ENCODE peak calls at places on chromosomes 3 and 15, in ten cellular contexts. T is GM13976; G is lower lobe of right lung; V is heart right ventricle; W is Panc1; A is CD8-positive, alpha-beta T cell; I is cardiac muscle cell; J is fibroblast of villous mesenchyme; X is spleen; K is left lung. H is an unnamed sample.

GRCh38 chr3:5013021-5013906 is 34.0 kb downstream of the BHLHE40 start:
- DNase-seq in G (no peak), J (peak), I (no peak), V (no peak), A (no peak), T (no peak), X (peak), K (no peak), W (no peak), H (no peak)

GRCh38 chr3:122678496-122678895 is 2.1 kb upstream of the PARP14 start:
- DNase-seq in V (no peak), A (no peak), T (no peak), X (no peak), K (no peak), G (no peak), W (no peak), I (no peak), J (no peak), H (no peak)

GRCh38 chr15:25247418-25248030 is 191.3 kb downstream of the UBE3A start:
- DNase-seq in W (no peak), J (no peak), T (no peak), A (no peak), G (peak), K (no peak), X (peak), I (no peak), V (no peak), H (no peak)

GRCh38 chr3:104102386-104102785 is 1264.3 kb upstream of the ALCAM start:
- DNase-seq in X (no peak), A (no peak), I (peak), T (peak), J (peak), G (no peak), K (no peak), V (no peak), W (peak), H (peak)

GRCh38 chr3:191959876-191960418 is 499.0 kb downstream of the PYDC2 start:
- DNase-seq in V (no peak), X (no peak), G (no peak), K (no peak), J (no peak), W (no peak), A (no peak), I (no peak), T (no peak), H (no peak)

GRCh38 chr15:59168536-59168935 is 38.1 kb upstream of the LDHAL6B start:
- DNase-seq in W (no peak), X (no peak), J (peak), K (no peak), G (no peak), T (no peak), I (no peak), A (no peak), V (no peak), H (no peak)

GRCh38 chr3:13620776-13621365 is 71.9 kb downstream of the FBLN2 start:
- DNase-seq in I (no peak), X (peak), V (no peak), W (no peak), J (no peak), K (no peak), T (no peak), G (peak), A (no peak), H (no peak)

GRCh38 chr3:162742159-162742717 is 1245.6 kb downstream of the OTOL1 start:
- DNase-seq in X (no peak), V (no peak), A (no peak), I (no peak), K (no peak), T (no peak), G (no peak), W (no peak), J (peak), H (no peak)

GRCh38 chr3:139127101-139127500 is 82.4 kb upstream of the PRR23C start:
- DNase-seq in G (no peak), I (no peak), V (no peak), J (peak), T (no peak), X (no peak), K (no peak), W (no peak), A (no peak), H (no peak)

GRCh38 chr3:31312400-31312799 is 220.3 kb upstream of the STT3B start:
- DNase-seq in A (no peak), K (no peak), X (no peak), T (no peak), I (no peak), W (no peak), V (no peak), G (no peak), J (no peak), H (no peak)

GRCh38 chr3:112124901-112125607 is 8.0 kb downstream of the GCSAM start:
- DNase-seq in K (no peak), V (no peak), G (no peak), I (no peak), A (no peak), W (no peak), X (no peak), T (no peak), J (no peak), H (no peak)

GRCh38 chr3:188760408-188760807 is 411.4 kb upstream of the TPRG1 start:
- DNase-seq in A (no peak), K (no peak), G (no peak), V (no peak), T (no peak), J (no peak), I (no peak), X (no peak), W (no peak), H (no peak)

GRCh38 chr3:46734773-46735172 is 17.1 kb upstream of the PRSS50 start:
- DNase-seq in I (no peak), J (no peak), G (no peak), X (peak), W (no peak), K (no peak), T (no peak), V (no peak), A (no peak), H (no peak)

GRCh38 chr3:114411811-114412803 is 118.3 kb downstream of the TIGIT start:
- DNase-seq in V (no peak), J (peak), I (no peak), K (no peak), T (no peak), W (no peak), X (no peak), A (no peak), G (no peak), H (no peak)

GRCh38 chr3:108500728-108501127 is 9.7 kb downstream of the MYH15 start:
- DNase-seq in J (no peak), W (no peak), X (no peak), A (no peak), G (no peak), K (no peak), I (no peak), T (no peak), V (no peak), H (no peak)

GRCh38 chr15:87591042-87591441 is 665.5 kb downstream of the NTRK3 start:
- DNase-seq in T (no peak), A (no peak), G (no peak), K (no peak), X (no peak), V (no peak), J (no peak), I (peak), W (no peak), H (no peak)

GRCh38 chr15:92079047-92079446 is 225.5 kb downstream of the SLCO3A1 start:
- DNase-seq in V (no peak), G (no peak), T (no peak), W (no peak), J (no peak), I (no peak), X (no peak), K (no peak), A (no peak), H (no peak)

GRCh38 chr3:58150800-58151199 is 60.0 kb downstream of the DNASE1L3 start:
- DNase-seq in A (no peak), J (no peak), W (no peak), V (no peak), T (no peak), G (no peak), I (no peak), X (no peak), K (no peak), H (no peak)

GRCh38 chr15:65618575-65619109 is 3.1 kb upstream of the SLC24A1 start:
- DNase-seq in I (no peak), T (no peak), G (no peak), V (no peak), X (no peak), J (no peak), K (no peak), A (no peak), W (no peak), H (no peak)

GRCh38 chr3:111956995-111957736 is 21.7 kb upstream of the ABHD10 start:
- DNase-seq in K (no peak), A (no peak), W (no peak), T (no peak), J (no peak), V (no peak), I (no peak), X (no peak), G (no peak), H (no peak)

GRCh38 chr15:39534996-39535395 is 45.9 kb upstream of the THBS1 start:
- DNase-seq in A (no peak), G (no peak), I (no peak), V (no peak), X (no peak), T (no peak), W (no peak), J (no peak), K (no peak), H (no peak)

GRCh38 chr3:47008258-47008671 is 28.8 kb downstream of the NBEAL2 start:
- DNase-seq in W (no peak), A (no peak), X (peak), J (no peak), G (no peak), I (no peak), K (peak), T (no peak), V (no peak), H (no peak)

GRCh38 chr3:95721938-95722337 is 1092.5 kb upstream of the EPHA6 start:
- DNase-seq in I (no peak), J (peak), K (no peak), A (no peak), V (no peak), G (no peak), T (peak), W (no peak), X (no peak), H (no peak)

GRCh38 chr3:20280257-20280656 is 94.3 kb upstream of the SGO1 start:
- DNase-seq in T (no peak), I (no peak), A (no peak), G (no peak), W (no peak), J (no peak), V (no peak), K (no peak), X (no peak), H (no peak)

GRCh38 chr15:35362195-35362829 is 183.7 kb downstream of the DPH6 start:
- DNase-seq in X (no peak), G (no peak), I (peak), V (peak), T (no peak), J (peak), A (no peak), K (no peak), W (no peak), H (no peak)

GRCh38 chr3:86554346-86554745 is 436.6 kb downstream of the VGLL3 start:
- DNase-seq in T (no peak), V (no peak), X (no peak), W (no peak), J (no peak), K (no peak), A (no peak), G (no peak), I (no peak), H (no peak)

GRCh38 chr15:63077952-63078351 is 35.4 kb downstream of the TPM1 start:
- DNase-seq in J (no peak), I (no peak), A (no peak), V (no peak), X (no peak), G (no peak), W (no peak), T (no peak), K (no peak), H (no peak)

GRCh38 chr3:147614210-147614609 is 205.0 kb downstream of the ZIC1 start:
- DNase-seq in W (no peak), T (no peak), I (no peak), V (no peak), A (no peak), K (no peak), J (no peak), G (no peak), X (no peak), H (no peak)

GRCh38 chr15:46442196-46442595 is 807.4 kb downstream of the SQOR start:
- DNase-seq in V (no peak), A (no peak), X (no peak), J (peak), T (no peak), K (no peak), I (peak), G (no peak), W (no peak), H (no peak)

GRCh38 chr3:32583708-32584107 is 13.1 kb upstream of the DYNC1LI1 start:
- DNase-seq in T (no peak), G (no peak), I (no peak), K (no peak), X (no peak), J (peak), W (no peak), V (no peak), A (no peak), H (no peak)

GRCh38 chr3:20975221-20975620 is 775.8 kb downstream of the ZNF385D start:
- DNase-seq in V (peak), I (no peak), K (no peak), T (no peak), X (no peak), G (no peak), A (no peak), W (no peak), J (no peak), H (no peak)

GRCh38 chr3:123459867-123460266 is 11.0 kb upstream of the ADCY5 start:
- DNase-seq in W (no peak), X (peak), A (no peak), K (no peak), I (no peak), J (no peak), V (no peak), T (no peak), G (no peak), H (no peak)

GRCh38 chr3:17969985-17970568 is 227.6 kb upstream of the TBC1D5 start:
- DNase-seq in W (no peak), K (no peak), A (no peak), J (no peak), X (no peak), V (no peak), I (no peak), G (no peak), T (no peak), H (no peak)

GRCh38 chr3:53193466-53194217 is 32.6 kb downstream of the PRKCD start:
- DNase-seq in A (no peak), G (no peak), W (no peak), T (no peak), K (no peak), J (no peak), X (peak), I (no peak), V (peak), H (no peak)

GRCh38 chr3:98029083-98029482 is 6.0 kb downstream of the GABRR3 start:
- DNase-seq in A (no peak), W (no peak), X (no peak), T (no peak), I (no peak), V (no peak), K (no peak), J (no peak), G (no peak), H (no peak)

GRCh38 chr15:82127581-82127980 is 81.8 kb upstream of the MEX3B start:
- DNase-seq in W (no peak), T (no peak), G (no peak), A (no peak), X (no peak), J (no peak), I (no peak), K (no peak), V (no peak), H (no peak)

GRCh38 chr15:85379403-85380131 is 836 bp upstream of the AKAP13 start:
- DNase-seq in I (no peak), V (no peak), T (no peak), K (no peak), W (no peak), X (no peak), G (no peak), A (peak), J (no peak), H (no peak)

GRCh38 chr15:86572368-86572841 is 492.7 kb downstream of the AGBL1 start:
- DNase-seq in X (peak), A (no peak), I (no peak), W (no peak), V (no peak), K (no peak), G (no peak), J (no peak), T (no peak), H (no peak)

GRCh38 chr3:149618151-149619123 is 39.4 kb downstream of the WWTR1 start:
- DNase-seq in G (no peak), I (peak), X (no peak), K (no peak), V (peak), J (no peak), A (no peak), W (no peak), T (no peak), H (no peak)

DNA sequence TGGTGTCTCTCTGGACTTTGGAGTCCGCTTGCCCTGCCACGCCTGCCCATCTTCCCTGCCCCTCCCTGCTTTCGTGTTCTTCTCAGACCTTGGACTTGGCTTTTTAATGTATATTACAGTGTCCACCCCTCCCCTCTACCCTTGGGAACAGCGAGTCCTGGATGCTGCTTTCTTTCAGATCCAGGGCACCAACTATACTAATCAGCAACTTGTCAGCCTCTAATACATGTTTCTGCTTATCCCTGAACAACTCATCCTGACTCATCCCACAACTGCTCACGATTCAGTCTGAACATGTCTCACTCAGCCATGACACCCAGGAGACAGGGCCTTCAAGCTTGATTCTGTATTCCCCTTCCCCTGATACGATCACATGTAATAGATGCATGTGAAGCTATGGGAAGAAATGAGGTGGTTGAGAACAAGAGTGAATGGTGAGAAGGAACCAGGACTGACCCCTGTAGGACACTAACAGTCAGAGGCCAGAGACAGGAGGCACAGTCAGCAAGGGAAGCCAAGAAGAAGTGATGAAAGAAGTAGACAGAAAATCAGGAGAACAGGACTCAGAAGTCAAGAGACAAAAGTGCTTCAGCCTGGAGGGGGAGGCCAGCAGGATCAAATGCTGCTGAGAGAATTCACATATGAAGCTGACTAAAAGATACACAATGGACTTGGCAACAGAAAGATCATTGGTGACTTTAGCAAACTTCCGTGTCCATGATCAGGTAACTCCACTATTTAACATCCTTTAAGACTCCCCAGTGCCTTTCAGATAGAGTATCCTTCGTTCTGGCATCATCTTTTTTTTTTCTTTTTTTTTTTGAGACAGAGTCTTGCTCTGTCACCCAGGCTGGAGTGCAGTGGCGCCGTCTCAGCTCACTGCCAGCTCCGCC is 35.4 kb downstream of the BCL2L10 start:
- DNase-seq in I (no peak), K (no peak), X (no peak), A (no peak), G (no peak), V (no peak), T (peak), W (peak), J (peak), H (no peak)
- TF ChIP-seq CTCF in I (peak), K (no peak), X (no peak), A (no peak), G (no peak), V (no peak), T (no peak), W (no peak), J (peak), H (no peak)

DNA sequence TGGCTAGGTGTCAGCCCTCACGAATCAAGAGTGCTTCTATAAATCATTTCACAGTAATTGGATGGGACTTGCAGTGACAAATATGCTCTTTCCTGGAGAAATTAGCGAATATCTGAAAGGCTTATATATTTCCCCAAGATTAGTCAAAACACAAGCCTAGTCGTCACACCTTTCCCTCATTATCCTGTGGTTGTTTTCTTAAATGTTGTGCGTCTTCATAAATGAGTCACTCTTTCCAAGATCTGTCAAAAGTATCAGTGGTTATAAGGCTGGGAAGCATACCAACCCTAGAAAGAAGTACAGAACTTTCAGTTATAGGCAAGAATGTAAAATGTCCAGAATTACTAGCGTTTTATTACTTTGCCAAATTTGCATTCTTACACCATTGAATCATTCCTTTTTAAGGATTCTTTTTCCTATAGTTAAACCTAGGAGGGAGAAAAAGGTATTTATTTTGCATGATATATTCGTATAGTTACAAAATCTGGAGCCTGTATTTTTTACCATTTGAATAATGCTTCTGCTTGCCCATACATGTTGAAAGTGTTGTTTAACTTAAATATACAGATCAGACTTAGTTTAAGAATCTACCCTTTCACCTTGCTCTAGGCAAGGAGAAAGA is 33.6 kb downstream of the TMEM212 start:
- DNase-seq in T (no peak), J (peak), I (no peak), X (no peak), K (no peak), V (no peak), W (no peak), G (no peak), A (no peak), H (no peak)
- TF ChIP-seq CTCF in T (no peak), J (no peak), I (no peak), X (no peak), K (no peak), V (no peak), W (no peak), G (no peak), A (no peak), H (no peak)

GRCh38 chr3:48697952-48698351 is 12.2 kb upstream of the NCKIPSD start:
- DNase-seq in K (no peak), V (no peak), I (no peak), T (no peak), J (no peak), G (no peak), W (no peak), X (no peak), A (no peak), H (no peak)
- TF ChIP-seq CTCF in K (no peak), V (no peak), I (peak), T (no peak), J (no peak), G (no peak), W (no peak), X (no peak), A (no peak), H (no peak)

DNA sequence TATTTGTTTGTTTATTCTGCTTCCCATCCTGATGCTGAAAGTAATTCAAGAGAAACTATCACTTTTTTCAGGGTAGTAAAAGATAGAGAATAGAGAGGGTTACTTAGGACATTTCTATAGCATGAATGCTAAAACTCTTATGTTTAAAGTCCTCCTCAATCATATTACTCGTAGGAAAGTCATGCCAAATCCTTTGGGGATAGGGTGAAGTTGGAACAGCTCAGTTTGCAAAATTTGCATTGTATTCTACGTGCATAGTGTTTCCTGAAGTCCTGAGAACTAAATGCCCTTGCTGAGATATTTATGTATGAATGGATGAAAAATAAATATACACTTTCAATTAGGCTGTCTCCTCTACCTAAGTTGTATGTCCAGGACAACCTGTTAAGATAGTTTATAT is 14.6 kb downstream of the PLSCR5 start:
- DNase-seq in K (no peak), J (no peak), W (no peak), G (no peak), X (no peak), V (no peak), A (no peak), T (no peak), I (no peak), H (no peak)
- TF ChIP-seq CTCF in K (no peak), J (no peak), W (no peak), G (no peak), X (no peak), V (no peak), A (no peak), T (no peak), I (no peak), H (no peak)

DNA sequence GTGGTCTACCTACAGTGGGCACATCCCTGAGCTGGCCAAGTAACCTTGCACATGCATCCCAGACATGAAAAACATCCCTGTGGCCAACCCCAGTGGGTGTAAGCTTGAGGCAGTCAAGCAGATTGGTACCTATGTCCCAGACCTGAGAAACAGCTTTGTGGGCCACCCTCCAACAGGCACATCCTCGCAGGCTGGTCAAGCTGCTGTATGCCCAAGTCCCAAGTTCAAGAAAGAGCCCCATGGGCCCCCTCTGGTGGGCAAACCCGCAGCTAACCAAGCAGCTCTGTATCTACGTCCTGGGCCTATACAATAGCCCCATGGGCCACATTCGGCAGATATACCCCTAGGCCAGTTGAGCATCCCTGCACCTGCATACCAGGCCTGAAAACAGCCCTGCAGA is 186.3 kb upstream of the GPR149 start:
- DNase-seq in J (no peak), V (no peak), I (no peak), X (peak), W (no peak), T (no peak), K (no peak), G (no peak), A (no peak), H (no peak)
- TF ChIP-seq CTCF in J (no peak), V (no peak), I (no peak), X (no peak), W (no peak), T (no peak), K (no peak), G (no peak), A (no peak), H (no peak)

H was measured in neural crest cell.